ENCODE peak calls at places on chromosome 3, in five cellular contexts. M is A673, Y is fibroblast of lung, L is mammary epithelial cell, V is HCT116. C is an unnamed sample.

GRCh38 chr3:112640333-112640863 is 545 bp downstream of the CCDC80 start:
- DNase-seq in M (peak), Y (peak), L (no peak), V (no peak), C (peak)

GRCh38 chr3:158260392-158260791 is 150.5 kb downstream of the RSRC1 start:
- DNase-seq in M (no peak), Y (no peak), L (no peak), V (no peak), C (no peak)

GRCh38 chr3:157447026-157447694 is 10.5 kb downstream of the PTX3 start:
- DNase-seq in M (peak), Y (peak), L (peak), V (peak), C (peak)

GRCh38 chr3:191412764-191413163 is 48.2 kb upstream of the PYDC2 start:
- DNase-seq in M (peak), Y (peak), L (peak), V (no peak), C (peak)

GRCh38 chr3:45198264-45199260 is 27.5 kb downstream of the TMEM158 start:
- DNase-seq in M (no peak), Y (peak), L (no peak), V (no peak), C (no peak)

GRCh38 chr3:188656196-188656982 is 502.4 kb downstream of the LPP start:
- DNase-seq in M (no peak), Y (no peak), L (peak), V (no peak), C (no peak)

GRCh38 chr3:120129041-120129440 is 34.8 kb upstream of the GSK3B start:
- DNase-seq in M (no peak), Y (no peak), L (no peak), V (no peak), C (no peak)

GRCh38 chr3:54917862-54918261 is 10.0 kb downstream of the LRTM1 start:
- DNase-seq in M (no peak), Y (no peak), L (no peak), V (no peak), C (no peak)

GRCh38 chr3:81823882-81824395 is 62.5 kb upstream of the GBE1 start:
- DNase-seq in M (no peak), Y (peak), L (no peak), V (no peak), C (no peak)

GRCh38 chr3:150798122-150798618 is 35.2 kb upstream of the SIAH2 start:
- DNase-seq in M (no peak), Y (no peak), L (no peak), V (no peak), C (no peak)

GRCh38 chr3:101381809-101382208 is 61.4 kb upstream of the IMPG2 start:
- DNase-seq in M (peak), Y (peak), L (peak), V (peak), C (peak)

GRCh38 chr3:46059432-46059831 is 32.1 kb upstream of the XCR1 start:
- DNase-seq in M (no peak), Y (no peak), L (no peak), V (no peak), C (no peak)

GRCh38 chr3:46184469-46184868 is 23.6 kb downstream of the CCR1 start:
- DNase-seq in M (no peak), Y (peak), L (peak), V (peak), C (no peak)

GRCh38 chr3:41118461-41119385 is 80.6 kb upstream of the CTNNB1 start:
- DNase-seq in M (no peak), Y (no peak), L (no peak), V (no peak), C (no peak)

GRCh38 chr3:45597166-45597565 is 2.6 kb downstream of the LIMD1 start:
- DNase-seq in M (no peak), Y (peak), L (no peak), V (no peak), C (no peak)

GRCh38 chr3:71998995-71999673 is 214.2 kb upstream of the PROK2 start:
- DNase-seq in M (no peak), Y (peak), L (peak), V (no peak), C (no peak)

GRCh38 chr3:53195602-53196574 is 34.9 kb downstream of the PRKCD start:
- DNase-seq in M (peak), Y (peak), L (peak), V (peak), C (peak)

GRCh38 chr3:50620846-50621245 is 3.9 kb downstream of the MAPKAPK3 start:
- DNase-seq in M (no peak), Y (no peak), L (no peak), V (no peak), C (no peak)

GRCh38 chr3:55842204-55842603 is 355.1 kb upstream of the WNT5A start:
- DNase-seq in M (no peak), Y (no peak), L (no peak), V (no peak), C (no peak)

GRCh38 chr3:21273256-21273999 is 477.6 kb downstream of the ZNF385D start:
- DNase-seq in M (no peak), Y (peak), L (no peak), V (no peak), C (no peak)

GRCh38 chr3:138467905-138468304 is 33.5 kb downstream of the ESYT3 start:
- DNase-seq in M (no peak), Y (no peak), L (no peak), V (no peak), C (no peak)

GRCh38 chr3:71425491-71426071 is 157.9 kb downstream of the FOXP1 start:
- DNase-seq in M (no peak), Y (peak), L (peak), V (no peak), C (no peak)

GRCh38 chr3:150117076-150117475 is 146.4 kb upstream of the PFN2 start:
- DNase-seq in M (no peak), Y (no peak), L (no peak), V (no peak), C (no peak)

GRCh38 chr3:104604326-104605010 is 762.2 kb upstream of the ALCAM start:
- DNase-seq in M (peak), Y (peak), L (peak), V (peak), C (no peak)

GRCh38 chr3:123419850-123420292 is 29.0 kb downstream of the ADCY5 start:
- DNase-seq in M (no peak), Y (no peak), L (no peak), V (no peak), C (no peak)

GRCh38 chr3:98952404-98952803 is 50.9 kb upstream of the DCBLD2 start:
- DNase-seq in M (no peak), Y (no peak), L (no peak), V (no peak), C (no peak)

GRCh38 chr3:44476181-44476599 is 1.3 kb downstream of the ZNF445 start:
- DNase-seq in M (peak), Y (peak), L (peak), V (no peak), C (no peak)

GRCh38 chr3:160169139-160169830 is 55.9 kb upstream of the C3orf80 start:
- DNase-seq in M (no peak), Y (peak), L (peak), V (no peak), C (no peak)

GRCh38 chr3:57077630-57078365 is 17.3 kb downstream of the SPATA12 start:
- DNase-seq in M (no peak), Y (no peak), L (no peak), V (no peak), C (no peak)
- TF ChIP-seq EZH2 in M (no peak), Y (no peak), L (no peak), V (no peak), C (no peak)

GRCh38 chr3:184259396-184259877 is 1.9 kb downstream of the CAMK2N2 start:
- DNase-seq in M (no peak), Y (no peak), L (no peak), V (no peak), C (no peak)

GRCh38 chr3:184259878-184260570 is 1.3 kb downstream of the CAMK2N2 start:
- DNase-seq in M (peak), Y (peak), L (peak), V (no peak), C (peak)

GRCh38 chr3:184262166-184262926 is 993 bp upstream of the CAMK2N2 start:
- DNase-seq in M (no peak), Y (no peak), L (peak), V (no peak), C (peak)

GRCh38 chr3:184261270-184262165 is at the start of gene CAMK2N2:
- DNase-seq in M (peak), Y (peak), L (peak), V (no peak), C (peak)

DNA sequence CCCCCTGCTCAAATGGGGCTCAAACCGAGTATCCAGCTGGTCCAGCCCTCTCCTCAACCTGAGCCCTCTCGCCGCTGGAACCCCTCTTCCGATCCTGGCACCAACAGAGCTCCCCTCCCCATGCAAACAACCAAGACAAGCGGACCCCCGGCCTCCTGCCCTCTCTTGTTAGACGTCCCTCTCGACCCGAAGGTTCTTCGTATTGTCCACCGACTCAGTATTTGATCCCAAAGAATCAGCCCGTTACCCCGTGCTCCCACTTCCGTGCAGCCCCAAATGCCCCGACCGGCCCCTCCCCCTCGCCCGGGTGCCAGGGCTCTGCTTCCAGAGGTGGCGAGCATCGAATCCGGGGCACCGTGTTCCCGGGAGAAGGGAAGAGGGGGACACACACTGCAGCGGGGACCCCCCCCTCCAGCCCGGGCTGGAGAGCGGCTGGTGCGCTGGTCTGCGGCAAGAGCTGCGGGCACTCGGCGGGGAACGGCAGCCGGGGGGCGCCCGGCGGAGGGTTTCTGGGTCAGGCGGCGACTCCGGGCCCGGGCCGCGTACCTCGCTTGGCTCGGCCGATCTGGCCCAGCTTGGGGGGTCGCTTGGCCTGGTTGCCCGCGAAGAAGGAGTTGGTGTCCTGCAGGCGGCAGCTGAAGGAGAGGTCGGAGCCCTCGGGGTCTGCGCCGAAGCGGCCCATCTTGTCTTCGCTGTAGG is 633 bp downstream of the CAMK2N2 start:
- DNase-seq in M (no peak), Y (no peak), L (peak), V (no peak), C (no peak)
- TF ChIP-seq EZH2 in M (peak), Y (peak), L (no peak), V (no peak), C (peak)

GRCh38 chr3:127962937-127963336 is 47.9 kb downstream of the KBTBD12 start:
- DNase-seq in M (no peak), Y (no peak), L (no peak), V (no peak), C (no peak)

GRCh38 chr3:127959041-127959440 is 44.0 kb downstream of the KBTBD12 start:
- DNase-seq in M (no peak), Y (no peak), L (peak), V (no peak), C (no peak)

GRCh38 chr3:127961124-127961523 is 46.1 kb downstream of the KBTBD12 start:
- DNase-seq in M (no peak), Y (no peak), L (no peak), V (no peak), C (no peak)

GRCh38 chr3:127961963-127962362 is 46.9 kb downstream of the KBTBD12 start:
- DNase-seq in M (no peak), Y (no peak), L (peak), V (peak), C (peak)

DNA sequence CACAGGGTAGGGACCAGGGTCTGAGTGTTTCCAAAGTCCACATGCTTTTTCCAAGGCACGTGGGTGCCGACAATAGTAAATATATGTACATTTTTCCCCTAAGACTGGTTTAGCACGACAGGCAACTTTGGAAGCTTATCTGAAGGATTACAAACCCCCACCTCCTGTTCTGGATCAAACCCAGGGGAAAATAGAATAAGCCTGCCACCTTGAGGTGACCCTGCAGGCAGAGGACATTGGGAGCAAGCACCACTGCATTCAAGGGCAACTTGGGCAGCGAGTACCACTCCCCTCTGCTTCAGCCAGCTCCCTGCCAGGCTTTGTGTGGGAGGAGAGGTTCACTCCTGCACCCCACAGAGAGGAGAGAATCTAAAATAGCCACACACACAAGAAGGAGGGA is 44.8 kb downstream of the KBTBD12 start:
- DNase-seq in M (peak), Y (peak), L (no peak), V (no peak), C (peak)
- TF ChIP-seq EZH2 in M (no peak), Y (no peak), L (no peak), V (no peak), C (no peak)

GRCh38 chr3:140931016-140931454 is 10.6 kb upstream of the SLC25A36 start:
- DNase-seq in M (no peak), Y (no peak), L (no peak), V (no peak), C (no peak)

GRCh38 chr3:140931801-140932200 is 9.8 kb upstream of the SLC25A36 start:
- DNase-seq in M (no peak), Y (no peak), L (no peak), V (no peak), C (no peak)

GRCh38 chr3:140927711-140928110 is 13.9 kb upstream of the SLC25A36 start:
- DNase-seq in M (no peak), Y (no peak), L (no peak), V (no peak), C (no peak)

GRCh38 chr3:140924097-140924873 is 17.4 kb upstream of the SLC25A36 start:
- DNase-seq in M (no peak), Y (no peak), L (no peak), V (no peak), C (no peak)

GRCh38 chr3:140927279-140927678 is 14.4 kb upstream of the SLC25A36 start:
- DNase-seq in M (no peak), Y (no peak), L (no peak), V (no peak), C (no peak)
- TF ChIP-seq EZH2 in M (no peak), Y (no peak), L (no peak), V (no peak), C (no peak)

DNA sequence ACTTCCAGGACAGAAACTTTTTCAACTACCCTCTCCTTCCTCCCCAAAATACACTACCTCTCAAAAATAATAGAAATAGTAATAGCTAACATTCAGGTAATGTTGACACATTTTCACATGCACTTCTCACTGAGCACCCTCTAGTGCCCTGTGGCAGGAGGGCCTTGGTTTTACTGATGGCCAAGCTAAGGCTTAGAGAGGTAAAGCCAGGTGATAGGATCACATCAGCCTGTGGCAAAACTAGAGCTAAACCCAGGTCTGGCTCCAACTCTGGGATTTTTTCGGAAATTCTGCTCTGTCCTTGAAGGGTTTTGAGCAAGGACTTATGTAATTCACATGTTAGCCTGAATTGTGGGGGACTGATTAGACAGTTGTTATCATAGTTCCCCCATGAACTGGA is 922 bp upstream of the TAMM41 start:
- DNase-seq in M (no peak), Y (no peak), L (no peak), V (no peak), C (no peak)
- TF ChIP-seq EZH2 in M (no peak), Y (no peak), L (no peak), V (no peak), C (no peak)

GRCh38 chr3:90033242-90033641 is 925.8 kb downstream of the EPHA3 start:
- DNase-seq in M (peak), Y (no peak), L (no peak), V (no peak), C (no peak)
- TF ChIP-seq EZH2 in M (no peak), Y (no peak), L (no peak), V (no peak), C (no peak)

GRCh38 chr3:128492353-128493220 is at the start of gene GATA2:
- DNase-seq in M (peak), Y (no peak), L (no peak), V (no peak), C (peak)

GRCh38 chr3:128493221-128494151 is 485 bp upstream of the GATA2 start:
- DNase-seq in M (peak), Y (no peak), L (no peak), V (no peak), C (no peak)

GRCh38 chr3:128490650-128491070 is 2.3 kb downstream of the GATA2 start:
- DNase-seq in M (no peak), Y (no peak), L (no peak), V (no peak), C (no peak)

GRCh38 chr3:128491071-128491899 is 1.7 kb downstream of the GATA2 start:
- DNase-seq in M (peak), Y (no peak), L (no peak), V (no peak), C (no peak)

GRCh38 chr3:128491900-128492352 is 1.1 kb downstream of the GATA2 start:
- DNase-seq in M (peak), Y (peak), L (peak), V (no peak), C (no peak)
- TF ChIP-seq EZH2 in M (no peak), Y (peak), L (peak), V (no peak), C (no peak)

GRCh38 chr3:195761503-195762248 is 40.9 kb downstream of the MUC20 start:
- DNase-seq in M (no peak), Y (no peak), L (no peak), V (no peak), C (no peak)
- TF ChIP-seq EZH2 in M (no peak), Y (peak), L (no peak), V (no peak), C (no peak)

GRCh38 chr3:51955175-51955892 is at the start of gene GPR62:
- DNase-seq in M (no peak), Y (no peak), L (no peak), V (no peak), C (no peak)
- TF ChIP-seq EZH2 in M (no peak), Y (no peak), L (no peak), V (no peak), C (no peak)